ENCODE peak calls at places on chromosomes 13 and 19, in four cellular contexts. One of them, this sample, is unnamed.

GRCh38 chr13:41075034-41075433 is 13.7 kb downstream of the WBP4 start:
- DNase-seq in hepatocyte: peak; percentile 67
- DNase-seq in esophagus muscularis mucosa: no peak
- DNase-seq in thoracic aorta: no peak
- DNase-seq in this sample: no peak

GRCh38 chr19:56133858-56134654 is 7.0 kb upstream of the ZNF444 start:
- DNase-seq in hepatocyte: no peak
- DNase-seq in esophagus muscularis mucosa: no peak
- DNase-seq in thoracic aorta: no peak
- DNase-seq in this sample: no peak

GRCh38 chr13:109779876-109780516 is 6.4 kb downstream of the IRS2 start:
- DNase-seq in hepatocyte: no peak
- DNase-seq in esophagus muscularis mucosa: peak; percentile 55
- DNase-seq in thoracic aorta: no peak
- DNase-seq in this sample: no peak

GRCh38 chr19:16327911-16328823 is 3.5 kb downstream of the KLF2 start:
- DNase-seq in hepatocyte: peak; percentile 63
- DNase-seq in esophagus muscularis mucosa: peak; percentile 98
- DNase-seq in thoracic aorta: peak; percentile 68
- DNase-seq in this sample: no peak

GRCh38 chr19:1245884-1246816 is 2.2 kb upstream of the MIDN start:
- DNase-seq in hepatocyte: peak; percentile 79
- DNase-seq in esophagus muscularis mucosa: no peak
- DNase-seq in thoracic aorta: no peak
- DNase-seq in this sample: no peak

GRCh38 chr19:35509861-35510625 is 3.4 kb downstream of the DMKN start:
- DNase-seq in hepatocyte: peak; percentile 93
- DNase-seq in esophagus muscularis mucosa: no peak
- DNase-seq in thoracic aorta: no peak
- DNase-seq in this sample: peak; percentile 89

GRCh38 chr13:88483202-88483601 is 812.0 kb downstream of the SLITRK5 start:
- DNase-seq in hepatocyte: no peak
- DNase-seq in esophagus muscularis mucosa: no peak
- DNase-seq in thoracic aorta: no peak
- DNase-seq in this sample: no peak

GRCh38 chr19:13070425-13071140 is 32.1 kb downstream of the LYL1 start:
- DNase-seq in hepatocyte: no peak
- DNase-seq in esophagus muscularis mucosa: no peak
- DNase-seq in thoracic aorta: no peak
- DNase-seq in this sample: no peak

GRCh38 chr13:46307554-46307953 is 79.5 kb downstream of the RUBCNL start:
- DNase-seq in hepatocyte: no peak
- DNase-seq in esophagus muscularis mucosa: no peak
- DNase-seq in thoracic aorta: no peak
- DNase-seq in this sample: no peak

GRCh38 chr19:17676295-17676694 is 11.9 kb downstream of the UNC13A start:
- DNase-seq in hepatocyte: no peak
- DNase-seq in esophagus muscularis mucosa: no peak
- DNase-seq in thoracic aorta: no peak
- DNase-seq in this sample: no peak

GRCh38 chr13:104816716-104817115 is 1718.7 kb downstream of the EFNB2 start:
- DNase-seq in hepatocyte: no peak
- DNase-seq in esophagus muscularis mucosa: no peak
- DNase-seq in thoracic aorta: no peak
- DNase-seq in this sample: no peak

GRCh38 chr19:2252481-2253105 is 3.5 kb downstream of the AMH start:
- DNase-seq in hepatocyte: no peak
- DNase-seq in esophagus muscularis mucosa: no peak
- DNase-seq in thoracic aorta: no peak
- DNase-seq in this sample: no peak

GRCh38 chr19:19425170-19425875 is 19.8 kb downstream of the GATAD2A start:
- DNase-seq in hepatocyte: no peak
- DNase-seq in esophagus muscularis mucosa: no peak
- DNase-seq in thoracic aorta: no peak
- DNase-seq in this sample: no peak

GRCh38 chr19:56155124-56155687 is 14.1 kb downstream of the ZNF444 start:
- DNase-seq in hepatocyte: no peak
- DNase-seq in esophagus muscularis mucosa: no peak
- DNase-seq in thoracic aorta: no peak
- DNase-seq in this sample: no peak

GRCh38 chr19:29667941-29668340 is 2.7 kb downstream of the PLEKHF1 start:
- DNase-seq in hepatocyte: no peak
- DNase-seq in esophagus muscularis mucosa: no peak
- DNase-seq in thoracic aorta: no peak
- DNase-seq in this sample: no peak

GRCh38 chr19:56403261-56403660 is 871 bp upstream of the ZNF583 start:
- DNase-seq in hepatocyte: no peak
- DNase-seq in esophagus muscularis mucosa: no peak
- DNase-seq in thoracic aorta: no peak
- DNase-seq in this sample: no peak

GRCh38 chr13:62125451-62125850 is 709.8 kb upstream of the PCDH20 start:
- DNase-seq in hepatocyte: no peak
- DNase-seq in esophagus muscularis mucosa: no peak
- DNase-seq in thoracic aorta: no peak
- DNase-seq in this sample: no peak

GRCh38 chr13:59276436-59276835 is 887.3 kb downstream of the DIAPH3 start:
- DNase-seq in hepatocyte: no peak
- DNase-seq in esophagus muscularis mucosa: no peak
- DNase-seq in thoracic aorta: no peak
- DNase-seq in this sample: no peak

GRCh38 chr19:51703655-51704515 is 10.8 kb downstream of the SPACA6 start:
- DNase-seq in hepatocyte: peak; percentile 97
- DNase-seq in esophagus muscularis mucosa: peak; percentile 100
- DNase-seq in thoracic aorta: peak; percentile 96
- DNase-seq in this sample: peak; percentile 98

GRCh38 chr13:114135731-114136171 is 3.3 kb upstream of the RASA3 start:
- DNase-seq in hepatocyte: no peak
- DNase-seq in esophagus muscularis mucosa: no peak
- DNase-seq in thoracic aorta: no peak
- DNase-seq in this sample: no peak
- TF ChIP-seq CTCF in hepatocyte: no peak
- TF ChIP-seq CTCF in esophagus muscularis mucosa: no peak
- TF ChIP-seq CTCF in thoracic aorta: no peak
- TF ChIP-seq CTCF in this sample: no peak

DNA sequence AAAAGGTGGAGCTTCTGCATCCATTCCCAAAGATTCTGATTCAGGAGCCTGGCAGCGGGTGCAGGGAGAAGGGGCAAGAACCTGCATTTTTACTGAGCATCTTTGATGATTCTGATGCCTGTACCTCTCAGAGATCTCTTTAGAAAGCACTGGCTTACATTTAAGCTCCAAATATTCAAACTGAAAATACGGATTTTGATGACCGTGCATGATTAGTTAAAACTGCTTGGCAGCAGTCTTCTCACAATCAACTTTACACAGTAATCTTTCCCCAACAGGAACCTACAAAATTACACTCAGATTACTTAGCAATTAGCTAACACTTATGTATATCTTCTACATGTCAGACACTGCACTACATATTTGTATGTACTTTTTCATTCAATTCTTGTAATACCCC is 108.9 kb downstream of the DOCK9 start:
- DNase-seq in hepatocyte: no peak
- DNase-seq in esophagus muscularis mucosa: no peak
- DNase-seq in thoracic aorta: no peak
- DNase-seq in this sample: no peak
- TF ChIP-seq CTCF in hepatocyte: no peak
- TF ChIP-seq CTCF in esophagus muscularis mucosa: no peak
- TF ChIP-seq CTCF in thoracic aorta: no peak
- TF ChIP-seq CTCF in this sample: no peak

DNA sequence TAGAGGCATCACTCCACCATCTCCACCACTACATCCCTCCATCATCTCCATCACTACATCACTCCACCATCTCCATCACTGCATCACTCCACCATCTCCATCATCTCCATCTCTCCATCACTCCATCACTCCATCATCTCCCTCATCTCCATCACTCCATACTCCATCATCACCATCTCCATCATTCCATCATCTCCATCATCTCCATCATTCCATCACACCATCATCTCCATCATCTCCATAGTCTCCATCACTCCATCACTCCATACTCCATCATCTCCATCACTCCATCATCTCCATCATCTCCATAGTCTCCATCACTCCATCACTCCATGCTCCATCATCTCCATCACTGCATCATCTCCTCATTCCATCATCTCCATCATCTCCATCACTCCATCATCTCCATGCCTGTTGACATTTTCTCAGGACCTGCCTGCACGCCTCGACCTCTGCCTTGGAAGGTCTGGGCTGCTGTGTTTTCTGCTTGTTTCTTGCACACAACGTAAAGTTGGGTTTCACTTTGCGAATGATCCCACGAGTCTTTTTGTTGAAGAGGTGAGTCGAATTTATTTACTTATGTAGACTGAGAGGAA is 21.2 kb upstream of the RASA3 start:
- DNase-seq in hepatocyte: no peak
- DNase-seq in esophagus muscularis mucosa: no peak
- DNase-seq in thoracic aorta: no peak
- DNase-seq in this sample: no peak
- TF ChIP-seq CTCF in hepatocyte: no peak
- TF ChIP-seq CTCF in esophagus muscularis mucosa: no peak
- TF ChIP-seq CTCF in thoracic aorta: no peak
- TF ChIP-seq CTCF in this sample: no peak

DNA sequence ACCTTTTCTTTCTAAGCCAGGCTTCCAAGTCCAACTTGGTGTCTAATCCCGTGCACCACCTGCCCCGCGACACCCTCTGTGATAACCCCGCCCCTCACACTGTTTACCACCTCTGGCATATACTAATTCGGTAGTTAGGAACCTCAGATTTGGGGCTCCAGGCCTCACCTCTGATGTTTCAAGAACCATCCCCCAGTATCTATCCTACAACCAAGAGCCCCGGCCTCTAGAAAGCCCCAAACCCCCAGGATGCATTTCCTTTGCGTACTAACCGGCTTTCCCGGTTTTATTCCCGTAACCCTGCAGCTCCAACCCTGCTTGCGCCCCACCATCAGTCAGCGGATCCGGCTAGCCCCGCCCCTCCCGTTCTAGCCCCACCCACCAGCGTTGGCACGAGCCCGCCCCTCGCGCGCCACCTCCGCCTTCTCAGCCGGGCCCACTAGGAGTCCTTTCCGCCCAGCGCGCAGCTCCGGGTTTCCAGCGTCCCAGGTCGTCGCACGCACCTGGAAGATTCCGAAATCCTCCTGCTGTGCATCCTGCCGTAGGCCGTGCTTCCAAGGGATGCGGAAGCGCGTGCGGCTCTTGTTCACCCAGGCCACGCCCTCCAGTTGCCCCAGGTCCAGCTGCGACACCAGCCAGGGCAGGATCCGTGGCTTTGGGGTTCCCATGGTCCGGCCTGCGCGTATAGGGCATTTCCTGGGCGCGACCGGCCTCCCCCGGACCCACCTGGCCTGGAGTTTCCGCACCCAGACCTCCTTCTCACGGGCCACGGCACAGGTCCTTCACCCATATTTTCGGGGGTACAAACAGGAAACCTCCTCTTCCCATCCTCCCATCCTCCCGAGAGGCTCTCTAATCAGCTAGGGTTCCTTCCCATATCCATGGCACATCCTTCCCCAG is 1.2 kb downstream of the IRF3 start:
- DNase-seq in hepatocyte: peak; percentile 96
- DNase-seq in esophagus muscularis mucosa: peak; percentile 97
- DNase-seq in thoracic aorta: peak; percentile 53
- DNase-seq in this sample: peak; percentile 93
- TF ChIP-seq CTCF in hepatocyte: no peak
- TF ChIP-seq CTCF in esophagus muscularis mucosa: peak; percentile 11
- TF ChIP-seq CTCF in thoracic aorta: peak; percentile 47
- TF ChIP-seq CTCF in this sample: no peak

GRCh38 chr13:66661336-66661735 is 568.8 kb downstream of the PCDH9 start:
- DNase-seq in hepatocyte: no peak
- DNase-seq in esophagus muscularis mucosa: no peak
- DNase-seq in thoracic aorta: no peak
- DNase-seq in this sample: no peak

GRCh38 chr13:66660013-66660804 is 569.9 kb downstream of the PCDH9 start:
- DNase-seq in hepatocyte: peak; percentile 4
- DNase-seq in esophagus muscularis mucosa: no peak
- DNase-seq in thoracic aorta: no peak
- DNase-seq in this sample: no peak

GRCh38 chr13:66663206-66663605 is 566.9 kb downstream of the PCDH9 start:
- DNase-seq in hepatocyte: no peak
- DNase-seq in esophagus muscularis mucosa: no peak
- DNase-seq in thoracic aorta: no peak
- DNase-seq in this sample: no peak

DNA sequence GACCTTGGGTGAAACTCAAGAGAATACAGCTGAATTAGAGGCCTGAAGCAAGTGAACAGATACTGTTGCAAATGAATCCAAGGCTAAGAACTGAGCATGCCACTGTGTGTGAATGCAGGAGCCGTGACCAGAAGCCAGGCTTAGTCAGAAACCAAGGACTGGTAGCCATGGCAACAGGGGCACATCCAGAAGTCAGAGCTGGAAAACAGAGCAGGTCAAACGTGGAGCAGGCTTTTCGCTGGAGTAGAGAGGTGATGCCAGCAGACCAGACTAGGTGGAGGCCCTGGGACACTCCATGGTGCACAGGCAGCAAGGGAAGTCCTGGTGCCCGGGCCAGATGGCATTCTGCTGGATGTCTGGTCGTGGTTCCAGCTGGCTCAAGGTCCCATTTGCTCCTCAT is 564.1 kb downstream of the PCDH9 start:
- DNase-seq in hepatocyte: peak; percentile 67
- DNase-seq in esophagus muscularis mucosa: no peak
- DNase-seq in thoracic aorta: no peak
- DNase-seq in this sample: no peak
- TF ChIP-seq CTCF in hepatocyte: no peak
- TF ChIP-seq CTCF in esophagus muscularis mucosa: no peak
- TF ChIP-seq CTCF in thoracic aorta: no peak
- TF ChIP-seq CTCF in this sample: no peak